ENCODE peak calls at places on chromosomes 1 and 21, in five cellular contexts. P is brain microvascular endothelial cell, E is PC-9, Z is A673, Y is uterus. M is an unnamed sample.

GRCh38 chr21:38269567-38269917 is 12.8 kb downstream of the KCNJ15 start:
- DNase-seq in P (no peak), E (no peak), Z (no peak), Y (no peak), M (peak; percentile 39)

GRCh38 chr1:97114842-97115241 is 393.3 kb downstream of the PTBP2 start:
- DNase-seq in P (no peak), E (no peak), Z (peak; percentile 44), Y (no peak), M (no peak)

GRCh38 chr1:26327956-26328362 is 10.2 kb downstream of the CD52 start:
- DNase-seq in P (no peak), E (no peak), Z (no peak), Y (no peak), M (no peak)

GRCh38 chr1:45050931-45051748 is 39.1 kb downstream of the UROD start:
- DNase-seq in P (no peak), E (no peak), Z (no peak), Y (no peak), M (no peak)

GRCh38 chr1:178645826-178646200 is 79.2 kb upstream of the RALGPS2 start:
- DNase-seq in P (peak; percentile 70), E (no peak), Z (no peak), Y (no peak), M (peak; percentile 53)

GRCh38 chr1:38941527-38942019 is at the start of gene RHBDL2:
- DNase-seq in P (no peak), E (peak; percentile 71), Z (no peak), Y (peak; percentile 17), M (peak; percentile 39)

GRCh38 chr1:220483700-220484099 is 44.2 kb upstream of the MARK1 start:
- DNase-seq in P (no peak), E (no peak), Z (no peak), Y (no peak), M (peak; percentile 61)

GRCh38 chr1:166937329-166937728 is 38.0 kb downstream of the ILDR2 start:
- DNase-seq in P (no peak), E (no peak), Z (no peak), Y (no peak), M (no peak)

GRCh38 chr1:47761974-47762373 is 235.2 kb downstream of the TRABD2B start:
- DNase-seq in P (no peak), E (no peak), Z (no peak), Y (no peak), M (no peak)

GRCh38 chr1:109399326-109399957 is 1.7 kb upstream of the SORT1 start:
- DNase-seq in P (peak; percentile 52), E (peak; percentile 61), Z (peak; percentile 79), Y (no peak), M (peak; percentile 69)

GRCh38 chr1:119136401-119136800 is 4.1 kb downstream of the WARS2 start:
- DNase-seq in P (no peak), E (no peak), Z (no peak), Y (no peak), M (peak; percentile 62)

GRCh38 chr1:162055062-162055461 is 14.4 kb upstream of the NOS1AP start:
- DNase-seq in P (peak; percentile 78), E (peak; percentile 90), Z (peak; percentile 59), Y (no peak), M (peak; percentile 91)

GRCh38 chr1:248843687-248844086 is 5.7 kb downstream of the ZNF672 start:
- DNase-seq in P (no peak), E (no peak), Z (no peak), Y (no peak), M (no peak)

GRCh38 chr1:232629250-232630046 is 485 bp downstream of the SIPA1L2 start:
- DNase-seq in P (no peak), E (no peak), Z (peak; percentile 24), Y (peak; percentile 29), M (peak; percentile 3)

GRCh38 chr1:229260297-229260696 is 10.6 kb upstream of the RAB4A start:
- DNase-seq in P (no peak), E (no peak), Z (no peak), Y (no peak), M (no peak)

GRCh38 chr21:32240708-32241433 is 38.0 kb downstream of the MIS18A start:
- DNase-seq in P (no peak), E (no peak), Z (no peak), Y (no peak), M (no peak)

GRCh38 chr1:44576456-44577150 is 97.7 kb downstream of the TMEM53 start:
- DNase-seq in P (no peak), E (no peak), Z (no peak), Y (no peak), M (no peak)

GRCh38 chr1:204261746-204262505 is 48.1 kb upstream of the GOLT1A start:
- DNase-seq in P (no peak), E (no peak), Z (no peak), Y (no peak), M (peak; percentile 69)

GRCh38 chr21:37060296-37060695 is 12.6 kb downstream of the PIGP start:
- DNase-seq in P (peak; percentile 98), E (peak; percentile 84), Z (peak; percentile 96), Y (no peak), M (peak; percentile 99)

GRCh38 chr1:241605146-241605805 is 34.9 kb downstream of the CHML start:
- DNase-seq in P (no peak), E (no peak), Z (peak; percentile 10), Y (no peak), M (peak; percentile 41)

GRCh38 chr1:54249798-54250497 is 50.0 kb downstream of the MRPL37 start:
- DNase-seq in P (peak; percentile 82), E (peak; percentile 67), Z (peak; percentile 20), Y (no peak), M (peak; percentile 72)

GRCh38 chr1:43937179-43937865 is 3.7 kb downstream of the ARTN start:
- DNase-seq in P (no peak), E (no peak), Z (no peak), Y (no peak), M (no peak)

GRCh38 chr1:203726417-203726867 is 38.5 kb upstream of the LAX1 start:
- DNase-seq in P (no peak), E (no peak), Z (no peak), Y (no peak), M (no peak)

GRCh38 chr21:39217356-39218081 is 34.3 kb upstream of the PSMG1 start:
- DNase-seq in P (no peak), E (no peak), Z (no peak), Y (no peak), M (no peak)

GRCh38 chr1:53946252-53947171 is at the start of gene LRRC42:
- DNase-seq in P (no peak), E (no peak), Z (no peak), Y (no peak), M (no peak)

DNA sequence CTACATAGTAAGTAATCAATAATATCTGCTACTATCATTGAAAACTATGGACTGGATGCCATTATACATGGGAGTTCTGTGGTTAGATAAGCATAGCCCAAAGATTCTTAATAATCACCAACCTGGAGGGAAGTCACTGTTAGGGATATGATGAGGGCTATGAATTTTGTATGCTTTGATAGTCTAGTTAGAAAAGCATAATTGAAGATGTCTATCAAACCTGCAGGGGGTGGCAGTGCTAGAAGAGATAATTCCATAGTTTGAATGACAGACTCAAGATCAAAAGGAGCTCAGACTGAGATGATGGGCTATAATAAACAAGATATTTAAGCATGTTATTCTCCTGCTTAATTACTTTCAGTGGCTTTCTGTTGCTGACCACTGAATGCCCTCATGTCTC is 15.4 kb upstream of the COA6 start:
- DNase-seq in P (no peak), E (no peak), Z (no peak), Y (no peak), M (no peak)
- H3K4me3 ChIP-seq in P (no peak overlapping the region), E (no peak overlapping the region), Z (no peak overlapping the region), Y (no peak overlapping the region), M (no peak overlapping the region)

GRCh38 chr1:160814316-160814715 is 18.3 kb downstream of the LY9 start:
- DNase-seq in P (no peak), E (no peak), Z (no peak), Y (no peak), M (no peak)

GRCh38 chr1:160810486-160810885 is 14.5 kb downstream of the LY9 start:
- DNase-seq in P (no peak), E (no peak), Z (no peak), Y (no peak), M (no peak)

GRCh38 chr1:160814856-160815255 is 18.9 kb downstream of the LY9 start:
- DNase-seq in P (no peak), E (no peak), Z (no peak), Y (no peak), M (no peak)

GRCh38 chr1:160811147-160811546 is 15.2 kb downstream of the LY9 start:
- DNase-seq in P (no peak), E (no peak), Z (no peak), Y (no peak), M (no peak)

DNA sequence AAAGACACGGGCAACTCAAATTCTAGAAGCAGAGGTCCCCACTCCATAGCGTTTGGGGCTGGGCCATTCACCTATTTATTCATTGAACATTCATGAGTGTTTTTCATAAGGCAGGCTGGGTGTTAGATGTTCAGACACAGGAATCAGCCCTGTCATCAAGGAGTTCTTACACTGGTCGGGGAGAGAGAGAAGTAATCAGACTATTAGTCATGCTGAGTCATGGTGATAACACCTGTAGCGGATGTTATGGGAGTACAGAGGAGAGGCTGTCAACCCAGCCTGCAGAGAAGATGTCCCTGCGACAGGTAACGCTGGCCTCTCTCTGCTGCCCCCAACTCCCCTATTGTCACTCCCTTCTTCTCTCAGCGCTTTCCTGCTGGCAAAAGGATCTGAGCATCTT is 17.2 kb downstream of the LY9 start:
- DNase-seq in P (no peak), E (peak; percentile 89), Z (no peak), Y (no peak), M (no peak)
- TF ChIP-seq CTCF in P (no peak), E (no peak), Z (no peak), Y (no peak), M (no peak)

GRCh38 chr1:148318900-148319242 is 164.2 kb downstream of the PPIAL4G start:
- DNase-seq in P (no peak), E (no peak), Z (no peak), Y (no peak), M (no peak)
- H3K4me3 ChIP-seq in P (peak overlapping the region; percentile 56), E (no peak overlapping the region), Z (no peak overlapping the region), Y (no peak overlapping the region), M (no peak overlapping the region)

GRCh38 chr1:35764283-35764682 is 5.5 kb downstream of the CLSPN start:
- DNase-seq in P (no peak), E (no peak), Z (no peak), Y (no peak), M (no peak)

GRCh38 chr1:35773711-35774110 is 3.9 kb upstream of the CLSPN start:
- DNase-seq in P (no peak), E (no peak), Z (no peak), Y (no peak), M (no peak)

GRCh38 chr1:35769759-35770446 is at the start of gene CLSPN:
- DNase-seq in P (peak; percentile 96), E (peak; percentile 90), Z (peak; percentile 98), Y (peak; percentile 92), M (peak; percentile 94)

GRCh38 chr1:35768350-35769187 is 1.2 kb downstream of the CLSPN start:
- DNase-seq in P (no peak), E (no peak), Z (peak; percentile 38), Y (no peak), M (no peak)

DNA sequence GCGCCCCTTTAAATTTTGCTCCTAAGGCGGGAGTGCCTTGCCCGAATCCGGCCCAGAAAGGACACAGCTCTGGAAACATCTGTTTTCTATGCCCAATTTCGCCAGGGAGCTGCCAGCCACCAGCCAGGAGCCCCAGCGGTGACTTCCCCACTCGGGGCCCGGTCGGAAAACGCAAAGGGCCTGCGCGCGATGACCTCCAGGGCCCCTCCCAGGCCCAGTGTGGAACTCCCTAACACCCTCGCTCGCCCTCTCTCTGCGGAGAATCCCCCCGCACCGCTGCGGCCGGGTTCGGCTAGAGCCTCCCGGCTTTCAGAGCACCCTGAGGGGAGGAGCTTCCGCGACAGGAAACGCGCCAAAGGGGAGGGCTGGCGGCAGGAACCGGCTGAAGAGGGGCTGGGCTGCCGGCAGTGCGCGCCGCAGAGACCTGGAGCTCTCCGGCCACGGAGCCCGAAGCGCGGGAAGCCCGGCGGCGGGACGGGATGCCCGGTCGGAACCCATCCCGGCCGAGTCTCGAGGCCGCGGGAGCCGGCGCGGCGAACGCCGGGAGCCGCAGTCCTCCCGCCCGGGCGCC is 505 bp downstream of the CLSPN start:
- DNase-seq in P (peak; percentile 77), E (peak; percentile 69), Z (peak; percentile 94), Y (peak; percentile 59), M (peak; percentile 78)
- TF ChIP-seq CTCF in P (peak; percentile 40), E (no peak), Z (peak; percentile 25), Y (peak; percentile 27), M (no peak)